ENCODE peak calls at places on chromosomes 13 and 19, in five cellular contexts. One of them, this sample, is unnamed.

GRCh38 chr13:37175996-37176395 is 70.5 kb upstream of the CSNK1A1L start:
- DNase-seq in RPMI8226: no peak
- DNase-seq in amygdala: no peak
- DNase-seq in Caco-2: no peak
- DNase-seq in pulmonary artery endothelial cell: peak
- DNase-seq in this sample: no peak

GRCh38 chr19:2869618-2870017 is 2.5 kb downstream of the ZNF556 start:
- DNase-seq in pulmonary artery endothelial cell: no peak
- DNase-seq in amygdala: no peak
- DNase-seq in Caco-2: no peak
- DNase-seq in RPMI8226: no peak
- DNase-seq in this sample: peak

GRCh38 chr13:113129921-113130750 is 7.5 kb downstream of the F10 start:
- DNase-seq in amygdala: no peak
- DNase-seq in pulmonary artery endothelial cell: no peak
- DNase-seq in Caco-2: no peak
- DNase-seq in RPMI8226: no peak
- DNase-seq in this sample: no peak

GRCh38 chr13:114078501-114079451 is 53.6 kb downstream of the RASA3 start:
- DNase-seq in RPMI8226: no peak
- DNase-seq in amygdala: no peak
- DNase-seq in Caco-2: peak
- DNase-seq in pulmonary artery endothelial cell: no peak
- DNase-seq in this sample: no peak

GRCh38 chr13:23644527-23644926 is 74.3 kb downstream of the TNFRSF19 start:
- DNase-seq in Caco-2: no peak
- DNase-seq in RPMI8226: no peak
- DNase-seq in pulmonary artery endothelial cell: no peak
- DNase-seq in amygdala: no peak
- DNase-seq in this sample: no peak

GRCh38 chr19:12913871-12914690 is 5.0 kb downstream of the SYCE2 start:
- DNase-seq in RPMI8226: peak
- DNase-seq in pulmonary artery endothelial cell: no peak
- DNase-seq in amygdala: no peak
- DNase-seq in Caco-2: no peak
- DNase-seq in this sample: peak

GRCh38 chr13:110989331-110989730 is 74.5 kb upstream of the ANKRD10 start:
- DNase-seq in pulmonary artery endothelial cell: no peak
- DNase-seq in amygdala: no peak
- DNase-seq in Caco-2: no peak
- DNase-seq in RPMI8226: no peak
- DNase-seq in this sample: no peak

GRCh38 chr19:18309525-18310064 is 13.3 kb downstream of the LSM4 start:
- DNase-seq in pulmonary artery endothelial cell: no peak
- DNase-seq in RPMI8226: no peak
- DNase-seq in amygdala: no peak
- DNase-seq in Caco-2: no peak
- DNase-seq in this sample: no peak

GRCh38 chr19:41226874-41227390 is 7.9 kb downstream of the AXL start:
- DNase-seq in RPMI8226: no peak
- DNase-seq in pulmonary artery endothelial cell: no peak
- DNase-seq in amygdala: no peak
- DNase-seq in Caco-2: no peak
- DNase-seq in this sample: no peak

GRCh38 chr13:108176685-108177274 is 38.6 kb downstream of the LIG4 start:
- DNase-seq in amygdala: peak
- DNase-seq in Caco-2: no peak
- DNase-seq in RPMI8226: peak
- DNase-seq in pulmonary artery endothelial cell: no peak
- DNase-seq in this sample: no peak

GRCh38 chr19:1555802-1556638 is 12.1 kb downstream of the MEX3D start:
- DNase-seq in amygdala: no peak
- DNase-seq in Caco-2: no peak
- DNase-seq in RPMI8226: no peak
- DNase-seq in pulmonary artery endothelial cell: no peak
- DNase-seq in this sample: no peak

This sample was measured in MV-4-11.